ENCODE peak calls at places on chromosomes 6 and 20, in nine cellular contexts. M is heart right ventricle; B is CD4-positive, alpha-beta memory T cell; R is PC-3; E is GM23248; Y is CD8-positive, alpha-beta memory T cell; G is lung; V is kidney; S is SK-N-SH. L is an unnamed sample. For H3K4me1, the result is how much of the 10 kb centered on the place peaks cover.

GRCh38 chr6:85451586-85452306 is 1.9 kb downstream of the NT5E start:
- DNase-seq in S (no peak), G (no peak), V (no peak), Y (no peak), R (no peak), M (no peak), B (no peak), E (no peak), L (no peak)

GRCh38 chr6:49849121-49849907 is 17.0 kb downstream of the CRISP1 start:
- DNase-seq in B (peak), M (no peak), E (peak), G (no peak), Y (no peak), V (no peak), S (peak), R (peak), L (no peak)

GRCh38 chr20:64226686-64227576 is 28.6 kb upstream of the PCMTD2 start:
- DNase-seq in E (no peak), G (no peak), S (no peak), V (peak), M (peak), Y (peak), R (no peak), B (peak), L (no peak)

GRCh38 chr6:117477988-117478852 is 4.3 kb upstream of the DCBLD1 start:
- DNase-seq in Y (peak), G (no peak), E (no peak), S (no peak), V (no peak), M (no peak), R (no peak), B (peak), L (no peak)

GRCh38 chr6:4703367-4703766 is 72.8 kb upstream of the CDYL start:
- DNase-seq in R (no peak), E (peak), V (no peak), Y (no peak), S (no peak), G (no peak), B (no peak), M (no peak), L (no peak)

GRCh38 chr6:166097914-166098522 is 69.6 kb downstream of the TBXT start:
- DNase-seq in E (peak), Y (no peak), R (peak), S (peak), G (peak), M (peak), B (peak), V (peak), L (peak)

GRCh38 chr20:56166781-56167465 is 81.6 kb upstream of the MC3R start:
- DNase-seq in V (no peak), R (peak), B (no peak), G (no peak), M (no peak), Y (no peak), E (no peak), S (no peak), L (no peak)

GRCh38 chr20:53578492-53579222 is 15.0 kb downstream of the ZNF217 start:
- DNase-seq in B (peak), Y (peak), R (peak), M (no peak), E (peak), S (peak), G (peak), V (no peak), L (peak)

GRCh38 chr6:148818939-148819575 is 72.2 kb downstream of the UST start:
- DNase-seq in Y (no peak), S (no peak), V (no peak), M (no peak), G (no peak), R (peak), E (no peak), B (no peak), L (no peak)

GRCh38 chr6:69601132-69601531 is 195.7 kb downstream of the LMBRD1 start:
- DNase-seq in M (no peak), E (no peak), B (no peak), V (no peak), G (no peak), Y (no peak), R (no peak), S (peak), L (no peak)

GRCh38 chr6:3522561-3523287 is 65.9 kb upstream of the SLC22A23 start:
- DNase-seq in E (peak), B (no peak), G (no peak), V (no peak), R (peak), M (no peak), S (no peak), Y (no peak), L (no peak)

GRCh38 chr6:170160031-170160627 is 130.7 kb downstream of the DLL1 start:
- DNase-seq in E (no peak), R (no peak), Y (no peak), S (no peak), M (no peak), G (no peak), V (peak), B (no peak), L (no peak)

GRCh38 chr6:114096553-114097172 is 125.7 kb upstream of the HDAC2 start:
- DNase-seq in S (peak), E (peak), B (peak), M (no peak), V (no peak), G (no peak), R (peak), Y (peak), L (no peak)

GRCh38 chr6:51049288-51049982 is 230.8 kb downstream of the TFAP2B start:
- DNase-seq in V (no peak), M (no peak), Y (no peak), R (no peak), G (no peak), E (no peak), S (no peak), B (no peak), L (no peak)

GRCh38 chr6:104548297-104548696 is 311.4 kb downstream of the HACE1 start:
- DNase-seq in M (no peak), Y (no peak), B (no peak), R (no peak), E (no peak), G (no peak), V (no peak), S (no peak), L (no peak)

GRCh38 chr6:36519352-36519751 is 27.9 kb downstream of the STK38 start:
- DNase-seq in R (no peak), M (no peak), S (no peak), V (no peak), Y (no peak), G (no peak), B (no peak), E (no peak), L (no peak)

GRCh38 chr6:10662207-10662606 is 32.2 kb downstream of the C6orf52 start:
- DNase-seq in S (no peak), E (no peak), Y (no peak), V (no peak), R (no peak), B (no peak), M (no peak), G (no peak), L (no peak)

GRCh38 chr6:10662742-10663141 is 31.7 kb downstream of the C6orf52 start:
- DNase-seq in S (no peak), Y (no peak), E (no peak), M (no peak), V (no peak), B (no peak), G (no peak), R (no peak), L (no peak)

GRCh38 chr6:10655508-10656055 is 38.8 kb downstream of the C6orf52 start:
- DNase-seq in R (no peak), V (no peak), M (no peak), Y (peak), S (no peak), G (no peak), E (no peak), B (peak), L (peak)

GRCh38 chr6:10659697-10660348 is 34.6 kb downstream of the C6orf52 start:
- DNase-seq in B (no peak), G (no peak), M (peak), S (peak), Y (no peak), V (peak), R (no peak), E (no peak), L (no peak)

DNA sequence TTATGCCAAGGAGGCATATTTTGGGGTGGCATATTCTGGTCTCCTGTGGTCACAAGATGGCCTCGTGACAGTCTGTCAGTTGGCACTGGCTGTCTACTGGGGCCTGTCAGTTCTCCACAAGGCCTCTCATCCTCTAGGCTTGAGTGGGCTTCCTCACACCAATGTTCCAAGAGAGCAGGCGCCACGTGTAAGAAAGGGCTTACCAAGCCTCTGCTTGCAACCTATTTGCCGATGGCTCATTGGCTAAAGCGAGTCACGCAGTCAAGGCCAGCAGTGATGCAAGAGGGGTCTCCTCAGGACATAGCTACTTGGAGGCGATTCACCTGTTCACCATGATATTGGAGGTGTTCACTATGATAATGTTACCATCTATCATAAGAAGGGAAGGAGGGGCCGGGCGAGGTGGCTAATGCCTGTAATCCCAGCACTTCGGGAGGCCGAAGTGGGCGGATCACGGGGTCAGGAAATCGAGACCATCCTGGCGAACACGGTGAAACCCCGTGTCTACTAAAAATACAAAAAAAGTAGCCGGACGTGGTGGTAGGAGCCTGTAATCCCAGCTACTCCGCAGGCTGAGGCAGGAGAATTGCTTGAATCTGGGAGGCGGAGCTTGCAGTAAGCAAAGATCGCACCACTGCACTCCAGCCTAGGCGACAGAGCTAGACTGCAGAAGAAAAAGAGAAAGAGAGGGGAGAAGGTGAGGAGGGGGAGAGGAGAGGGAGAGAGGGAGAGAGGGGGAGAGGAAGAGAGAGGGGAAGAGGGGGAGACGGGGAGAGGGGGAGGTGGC is 35.3 kb downstream of the C6orf52 start:
- DNase-seq in R (no peak), Y (no peak), E (no peak), V (no peak), M (no peak), B (no peak), S (no peak), G (no peak), L (no peak)
- H3K4me3 ChIP-seq in R (no peak), Y (no peak), E (no peak), V (no peak), M (peak), B (no peak), S (peak), G (no peak), L (no peak)

DNA sequence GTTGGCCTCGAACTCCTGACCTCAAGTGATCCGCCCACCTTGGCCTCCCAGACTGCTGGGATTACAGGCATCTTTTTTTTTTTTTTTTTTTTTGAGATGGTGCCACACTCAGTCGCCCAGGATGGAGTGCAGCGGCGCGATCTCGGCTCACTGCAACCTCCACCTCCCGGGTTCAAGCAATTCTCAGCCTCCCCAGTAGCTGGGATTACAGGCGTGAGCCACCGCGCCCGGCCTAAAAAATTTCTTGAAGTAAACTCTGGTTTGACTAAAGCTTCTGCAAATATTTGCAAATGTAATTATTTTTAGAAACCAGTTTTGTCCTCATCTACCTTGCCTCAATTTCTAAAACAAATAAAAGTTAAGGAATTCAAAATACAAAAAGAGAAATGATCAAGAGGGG is 1.2 kb downstream of the IBTK start:
- DNase-seq in G (no peak), Y (no peak), M (no peak), V (no peak), B (peak), R (peak), E (no peak), S (no peak), L (no peak)
- H3K27ac ChIP-seq in G (peak), Y (peak), M (peak), V (peak), B (no peak), R (peak), E (peak), S (peak), L (no peak)

GRCh38 chr20:49669601-49670189 is 44.0 kb downstream of the B4GALT5 start:
- DNase-seq in S (no peak), G (no peak), E (no peak), R (no peak), M (no peak), B (peak), V (no peak), Y (peak), L (no peak)
- H3K4me1 ChIP-seq in S (under half), G (under half), E (under half), R (under half), M (half or more), B (half or more), V (under half), Y (under half), L (under half)

DNA sequence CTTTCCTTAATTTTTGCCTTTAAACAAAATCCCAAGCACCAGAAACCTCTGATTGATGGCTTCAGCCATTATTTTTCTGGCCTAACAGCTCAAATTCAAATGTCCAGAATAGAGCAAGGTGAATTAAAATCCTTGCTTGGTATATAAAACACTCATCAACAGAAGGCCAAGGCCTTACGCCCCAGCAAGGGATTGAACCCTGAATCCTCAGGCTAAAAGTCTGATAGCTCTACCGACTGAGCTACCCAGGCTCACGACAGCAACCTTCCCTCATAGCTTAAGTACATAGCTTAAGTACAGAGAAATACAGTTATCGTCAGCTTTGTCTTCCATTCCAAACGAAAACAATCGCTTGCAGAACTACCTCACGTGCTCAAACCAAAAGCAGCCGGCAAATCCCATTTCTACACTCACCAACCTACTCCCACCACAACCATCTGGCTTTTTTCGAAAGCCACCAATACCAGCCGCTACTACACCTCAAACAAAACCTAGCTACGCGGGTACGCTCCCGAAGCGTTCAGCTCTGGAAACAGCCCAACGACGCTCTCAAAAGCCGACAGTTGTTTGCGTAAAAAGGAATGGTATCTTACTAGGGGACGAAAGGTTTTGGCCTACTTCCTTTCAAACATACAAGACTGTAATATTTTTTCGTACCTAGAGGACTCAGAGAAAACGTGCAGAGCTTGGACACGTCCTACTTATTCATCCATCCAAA is 167.5 kb downstream of the GPX5 start:
- DNase-seq in V (no peak), G (no peak), E (peak), R (no peak), B (no peak), Y (no peak), S (no peak), M (no peak), L (no peak)
- H3K4me3 ChIP-seq in V (no peak), G (no peak), E (no peak), R (no peak), B (no peak), Y (no peak), S (no peak), M (no peak), L (no peak)

GRCh38 chr6:107113460-107114212 is 1.7 kb downstream of the BEND3 start:
- DNase-seq in B (no peak), V (no peak), R (no peak), M (no peak), S (no peak), G (no peak), E (no peak), Y (no peak), L (no peak)
- H3K27ac ChIP-seq in B (no peak), V (peak), R (no peak), M (peak), S (peak), G (peak), E (peak), Y (no peak), L (no peak)